ENCODE peak calls at places on chromosomes 11 and 22, in seven cellular contexts. H is cardiac muscle cell, P is upper lobe of right lung, V is psoas muscle, B is sigmoid colon, Q is gastrocnemius medialis, G is RWPE2. O is an unnamed sample.

GRCh38 chr11:116335891-116336290 is 436.9 kb downstream of the BUD13 start:
- DNase-seq in G (no peak), B (no peak), P (no peak), Q (no peak), V (no peak), H (no peak), O (no peak)

GRCh38 chr11:62694455-62695167 is 5.3 kb upstream of the LRRN4CL start:
- DNase-seq in P (peak; percentile 82), V (peak; percentile 93), H (peak; percentile 89), G (no peak), B (peak; percentile 91), Q (peak; percentile 84), O (peak; percentile 85)

GRCh38 chr11:109865558-109866186 is 227.5 kb upstream of the ZC3H12C start:
- DNase-seq in H (no peak), G (no peak), B (no peak), Q (no peak), P (no peak), V (no peak), O (no peak)

GRCh38 chr11:102794382-102794781 is 3.6 kb downstream of the MMP1 start:
- DNase-seq in G (no peak), B (no peak), Q (no peak), P (no peak), V (no peak), H (peak; percentile 30), O (no peak)

GRCh38 chr11:94111660-94112059 is 17.0 kb upstream of the PANX1 start:
- DNase-seq in P (no peak), H (no peak), G (no peak), V (no peak), Q (no peak), B (peak; percentile 58), O (no peak)

GRCh38 chr11:93537767-93538261 is 5.4 kb downstream of the SMCO4 start:
- DNase-seq in Q (peak; percentile 41), H (peak; percentile 14), P (peak; percentile 83), V (peak; percentile 54), G (no peak), B (no peak), O (no peak)

GRCh38 chr11:62502030-62502730 is 44.4 kb downstream of the AHNAK start:
- DNase-seq in P (no peak), Q (no peak), V (no peak), B (no peak), G (no peak), H (no peak), O (no peak)

GRCh38 chr11:102813484-102813883 is 15.5 kb upstream of the MMP1 start:
- DNase-seq in Q (no peak), H (no peak), G (no peak), V (no peak), P (no peak), B (no peak), O (no peak)

GRCh38 chr11:85710912-85711311 is 24.9 kb upstream of the CCDC89 start:
- DNase-seq in B (no peak), Q (no peak), H (no peak), G (no peak), V (no peak), P (no peak), O (no peak)

GRCh38 chr11:131534611-131535010 is 164.2 kb downstream of the NTM start:
- DNase-seq in H (no peak), P (no peak), V (no peak), Q (no peak), G (no peak), B (no peak), O (no peak)

GRCh38 chr22:43432883-43433415 is 21.1 kb downstream of the MPPED1 start:
- DNase-seq in H (no peak), V (peak; percentile 24), P (peak; percentile 21), B (peak; percentile 22), Q (no peak), G (no peak), O (no peak)

GRCh38 chr11:34516247-34517040 is 2.9 kb upstream of the ELF5 start:
- DNase-seq in G (no peak), V (no peak), P (no peak), H (no peak), B (no peak), Q (no peak), O (no peak)

GRCh38 chr11:34513674-34513995 is at the start of gene ELF5:
- DNase-seq in V (no peak), Q (no peak), P (no peak), H (no peak), B (no peak), G (no peak), O (no peak)

GRCh38 chr11:34512810-34513673 is 552 bp downstream of the ELF5 start:
- DNase-seq in G (no peak), V (no peak), Q (no peak), B (no peak), H (peak; percentile 70), P (peak; percentile 84), O (peak; percentile 28)

GRCh38 chr11:34514050-34514449 is 456 bp upstream of the ELF5 start:
- DNase-seq in Q (no peak), B (no peak), P (no peak), H (no peak), V (no peak), G (no peak), O (no peak)

GRCh38 chr11:34514597-34514996 is 1.0 kb upstream of the ELF5 start:
- DNase-seq in H (no peak), Q (no peak), P (no peak), B (no peak), G (no peak), V (no peak), O (no peak)
- TF ChIP-seq CTCF in H (no peak), Q (no peak), P (no peak), B (no peak), G (no peak), V (no peak), O (no peak)

GRCh38 chr11:3177931-3178330 is 12.8 kb upstream of the OSBPL5 start:
- DNase-seq in H (no peak), V (no peak), P (no peak), Q (no peak), G (no peak), B (no peak), O (no peak)
- H3K27ac ChIP-seq in H (no peak overlapping the region), V (no peak overlapping the region), P (no peak overlapping the region), Q (no peak overlapping the region), G (no peak overlapping the region), B (no peak overlapping the region), O (no peak overlapping the region)

DNA sequence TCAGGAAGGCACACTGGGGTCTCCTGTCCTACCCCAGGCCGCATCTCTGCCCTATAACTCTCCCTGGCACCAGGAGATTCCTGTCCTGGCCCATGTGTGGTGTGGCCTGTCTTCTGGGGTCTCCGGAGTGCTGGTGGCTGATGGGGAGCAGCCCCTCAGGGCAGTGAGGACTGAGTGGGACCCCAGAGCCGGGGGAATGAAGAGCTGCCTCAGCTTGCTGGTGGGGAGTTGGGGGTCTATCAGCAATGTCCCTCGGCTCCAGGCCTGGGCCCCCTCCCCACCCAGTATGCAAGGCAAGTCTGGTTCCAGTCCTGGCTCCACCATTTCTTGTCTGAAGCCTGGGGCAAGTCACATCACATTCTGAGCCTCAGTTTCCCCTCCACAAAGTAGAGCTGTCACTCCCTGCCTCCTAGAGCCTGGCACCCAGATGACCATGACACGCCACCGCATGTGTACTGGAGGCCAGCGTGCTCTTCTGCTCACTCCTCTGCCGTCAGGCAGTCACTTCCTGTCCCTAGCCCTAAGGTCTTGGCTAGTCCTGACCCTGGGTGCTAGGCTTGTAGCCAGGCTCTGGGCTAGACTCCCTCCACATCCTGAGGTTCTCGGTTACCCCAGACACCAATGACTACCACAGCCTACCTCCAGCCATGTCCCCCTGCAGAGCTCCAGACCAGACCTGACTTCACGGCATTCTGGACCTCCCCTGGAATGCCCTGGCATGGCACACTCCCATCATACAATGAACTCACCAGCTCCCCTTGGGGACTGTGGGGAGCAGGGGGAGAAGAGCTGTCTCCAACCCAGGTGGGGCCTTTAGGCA is 12.8 kb downstream of the ARAP1 start:
- DNase-seq in P (no peak), V (peak; percentile 51), G (no peak), B (no peak), H (no peak), Q (no peak), O (no peak)
- H3K4me1 ChIP-seq in P (peaks cover 81% of the 10 kb centered on the region), V (peaks cover 12% of the 10 kb centered on the region), G (peaks cover 71% of the 10 kb centered on the region), B (peaks cover 65% of the 10 kb centered on the region), H (peaks cover 77% of the 10 kb centered on the region), Q (peaks cover 7% of the 10 kb centered on the region), O (peaks cover 78% of the 10 kb centered on the region)

GRCh38 chr22:24471570-24471969 is 23.6 kb upstream of the UPB1 start:
- DNase-seq in B (peak; percentile 74), V (peak; percentile 81), H (peak; percentile 95), Q (peak; percentile 31), P (no peak), G (no peak), O (no peak)

GRCh38 chr22:24465566-24465965 is 29.6 kb upstream of the UPB1 start:
- DNase-seq in Q (no peak), P (no peak), H (peak; percentile 82), G (no peak), B (no peak), V (no peak), O (no peak)

GRCh38 chr22:24465975-24466374 is 29.2 kb upstream of the UPB1 start:
- DNase-seq in V (no peak), B (no peak), P (no peak), H (no peak), G (no peak), Q (no peak), O (no peak)

GRCh38 chr22:24467340-24467739 is 27.8 kb upstream of the UPB1 start:
- DNase-seq in Q (no peak), H (no peak), V (no peak), P (no peak), B (no peak), G (no peak), O (no peak)

GRCh38 chr22:24466831-24467249 is 28.3 kb upstream of the UPB1 start:
- DNase-seq in G (no peak), P (no peak), Q (no peak), B (no peak), H (peak; percentile 89), V (no peak), O (no peak)
- TF ChIP-seq CTCF in G (no peak), P (no peak), Q (no peak), B (no peak), H (no peak), V (no peak), O (no peak)

DNA sequence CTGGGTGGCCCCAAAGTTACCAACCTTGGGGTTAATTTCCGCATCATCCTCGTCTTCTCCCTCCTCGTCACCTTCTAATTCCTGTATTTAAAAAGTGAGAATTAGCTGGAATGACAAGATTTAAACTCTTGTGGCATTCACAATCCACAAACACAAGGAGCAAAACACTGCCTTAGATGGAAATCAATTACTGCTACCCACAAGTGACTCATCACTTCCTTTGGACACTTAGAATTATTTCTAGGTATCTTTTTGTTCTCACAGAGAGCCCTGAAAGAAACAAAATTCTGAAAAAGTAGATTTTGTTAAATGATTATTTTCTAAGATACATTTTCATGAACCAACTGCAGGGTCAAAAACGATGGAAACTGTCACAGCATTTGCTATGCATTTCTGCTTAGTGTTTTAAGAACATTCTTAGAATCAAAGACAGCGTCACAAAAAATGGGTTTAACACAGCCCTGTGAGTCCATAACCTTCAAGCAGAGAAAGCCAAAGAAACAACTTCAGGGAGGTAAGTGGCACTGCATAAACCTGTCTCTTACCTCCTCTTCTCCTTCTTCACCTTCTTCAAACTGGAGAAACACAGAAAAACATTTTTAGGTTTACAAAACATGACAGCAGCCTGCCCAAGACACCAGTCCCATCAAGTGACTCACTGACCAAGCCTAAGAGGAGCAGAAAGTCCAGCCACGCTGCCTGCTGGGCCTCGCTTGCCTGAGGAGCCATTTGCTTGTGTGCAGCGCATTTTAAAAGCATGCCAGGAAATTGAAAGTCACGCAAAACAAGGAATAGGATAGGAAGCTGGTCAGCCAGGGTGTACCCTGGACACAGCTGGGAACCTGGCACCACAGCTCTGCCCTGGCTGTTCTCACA is 22.3 kb upstream of the PHLDA2 start:
- DNase-seq in B (no peak), V (no peak), Q (no peak), P (no peak), H (peak; percentile 52), G (no peak), O (no peak)
- H3K27ac ChIP-seq in B (no peak overlapping the region), V (no peak overlapping the region), Q (no peak overlapping the region), P (no peak overlapping the region), H (no peak overlapping the region), G (peak overlapping the region; percentile 64), O (no peak overlapping the region)

O was measured in CD8-positive, alpha-beta T cell.